ENCODE peak calls at places on chromosome 4, in six cellular contexts. One of them, this sample, is unnamed.

GRCh38 chr4:6962211-6963041 is 52.8 kb downstream of the TBC1D14 start:
- DNase-seq in upper lobe of left lung: no peak
- DNase-seq in stomach: peak; percentile 56
- DNase-seq in spleen: no peak
- DNase-seq in H1: no peak
- DNase-seq in transverse colon: no peak
- DNase-seq in this sample: no peak

GRCh38 chr4:174869334-174869733 is 40.3 kb upstream of the GLRA3 start:
- DNase-seq in H1: no peak
- DNase-seq in stomach: no peak
- DNase-seq in spleen: no peak
- DNase-seq in transverse colon: no peak
- DNase-seq in upper lobe of left lung: no peak
- DNase-seq in this sample: no peak

GRCh38 chr4:181677621-181678020 is 565.6 kb upstream of the TENM3 start:
- DNase-seq in stomach: no peak
- DNase-seq in H1: no peak
- DNase-seq in transverse colon: no peak
- DNase-seq in upper lobe of left lung: no peak
- DNase-seq in spleen: no peak
- DNase-seq in this sample: no peak

GRCh38 chr4:8217246-8217511 is 18.1 kb downstream of the SH3TC1 start:
- DNase-seq in H1: no peak
- DNase-seq in upper lobe of left lung: no peak
- DNase-seq in transverse colon: no peak
- DNase-seq in stomach: no peak
- DNase-seq in spleen: no peak
- DNase-seq in this sample: no peak

GRCh38 chr4:82705881-82706280 is 92.7 kb downstream of the SCD5 start:
- DNase-seq in transverse colon: no peak
- DNase-seq in spleen: no peak
- DNase-seq in upper lobe of left lung: no peak
- DNase-seq in stomach: no peak
- DNase-seq in H1: no peak
- DNase-seq in this sample: no peak

GRCh38 chr4:21879187-21879586 is 69.4 kb downstream of the KCNIP4 start:
- DNase-seq in stomach: no peak
- DNase-seq in transverse colon: no peak
- DNase-seq in H1: peak; percentile 33
- DNase-seq in spleen: no peak
- DNase-seq in upper lobe of left lung: no peak
- DNase-seq in this sample: no peak

GRCh38 chr4:4763815-4764202 is 95.7 kb upstream of the MSX1 start:
- DNase-seq in transverse colon: no peak
- DNase-seq in upper lobe of left lung: no peak
- DNase-seq in spleen: no peak
- DNase-seq in stomach: no peak
- DNase-seq in H1: no peak
- DNase-seq in this sample: no peak

GRCh38 chr4:174279433-174279832 is 4.0 kb downstream of the FBXO8 start:
- DNase-seq in upper lobe of left lung: no peak
- DNase-seq in transverse colon: no peak
- DNase-seq in spleen: no peak
- DNase-seq in H1: no peak
- DNase-seq in stomach: no peak
- DNase-seq in this sample: no peak

GRCh38 chr4:86220137-86220536 is 139.7 kb downstream of the MAPK10 start:
- DNase-seq in transverse colon: no peak
- DNase-seq in stomach: no peak
- DNase-seq in H1: no peak
- DNase-seq in spleen: no peak
- DNase-seq in upper lobe of left lung: no peak
- DNase-seq in this sample: no peak

DNA sequence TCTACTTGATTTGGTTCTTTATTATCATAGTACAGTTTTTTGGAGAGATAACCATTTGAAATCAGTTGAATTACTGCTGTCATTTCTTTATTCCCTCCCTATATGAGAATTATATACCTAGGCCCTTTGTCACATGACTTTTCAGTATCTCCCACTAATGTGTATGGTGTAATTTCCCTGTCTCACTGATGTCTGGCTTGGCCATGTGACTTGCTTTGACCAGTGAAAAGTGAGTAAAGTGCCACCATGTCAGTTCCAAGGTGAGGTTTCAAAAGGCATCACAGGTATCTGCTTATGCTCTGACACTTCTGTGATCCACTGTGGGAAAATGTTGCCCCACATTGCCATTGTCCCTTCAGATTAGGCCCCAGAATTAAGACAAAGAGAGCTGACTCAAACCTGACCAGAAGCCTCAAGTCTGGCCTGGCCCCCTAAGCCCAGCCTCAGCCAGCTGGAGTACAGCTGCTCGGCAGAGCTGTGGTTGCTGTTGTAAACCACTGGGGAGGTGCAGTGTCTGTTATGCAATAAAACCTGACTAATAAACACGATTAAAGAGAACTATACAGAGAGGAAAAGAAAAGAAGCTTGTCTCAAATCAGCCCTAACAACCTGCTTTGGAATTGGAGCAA is 27.5 kb downstream of the SETD7 start:
- DNase-seq in stomach: peak; percentile 45
- DNase-seq in spleen: no peak
- DNase-seq in H1: no peak
- DNase-seq in transverse colon: peak; percentile 62
- DNase-seq in upper lobe of left lung: peak; percentile 32
- DNase-seq in this sample: no peak
- TF ChIP-seq POLR2AphosphoS5 in stomach: peak; percentile 48
- TF ChIP-seq POLR2AphosphoS5 in spleen: no peak
- TF ChIP-seq POLR2AphosphoS5 in H1: no peak
- TF ChIP-seq POLR2AphosphoS5 in transverse colon: peak; percentile 80
- TF ChIP-seq POLR2AphosphoS5 in upper lobe of left lung: peak; percentile 49
- TF ChIP-seq POLR2AphosphoS5 in this sample: no peak

GRCh38 chr4:1170156-1170804 is 2.1 kb downstream of the SPON2 start:
- DNase-seq in spleen: peak; percentile 74
- DNase-seq in upper lobe of left lung: no peak
- DNase-seq in transverse colon: no peak
- DNase-seq in H1: no peak
- DNase-seq in stomach: no peak
- DNase-seq in this sample: no peak

GRCh38 chr4:1172971-1173757 is 781 bp upstream of the SPON2 start:
- DNase-seq in upper lobe of left lung: no peak
- DNase-seq in H1: no peak
- DNase-seq in transverse colon: no peak
- DNase-seq in stomach: no peak
- DNase-seq in spleen: no peak
- DNase-seq in this sample: peak; percentile 74

GRCh38 chr4:1171306-1172227 is 816 bp downstream of the SPON2 start:
- DNase-seq in transverse colon: peak; percentile 50
- DNase-seq in spleen: peak; percentile 88
- DNase-seq in upper lobe of left lung: peak; percentile 90
- DNase-seq in H1: no peak
- DNase-seq in stomach: no peak
- DNase-seq in this sample: no peak

GRCh38 chr4:1170805-1171305 is 1.5 kb downstream of the SPON2 start:
- DNase-seq in H1: no peak
- DNase-seq in stomach: no peak
- DNase-seq in spleen: peak; percentile 77
- DNase-seq in upper lobe of left lung: no peak
- DNase-seq in transverse colon: no peak
- DNase-seq in this sample: peak; percentile 71

GRCh38 chr4:1172228-1172851 is at the start of gene SPON2:
- DNase-seq in H1: no peak
- DNase-seq in spleen: peak; percentile 81
- DNase-seq in transverse colon: no peak
- DNase-seq in stomach: no peak
- DNase-seq in upper lobe of left lung: peak; percentile 91
- DNase-seq in this sample: no peak
- TF ChIP-seq POLR2A in H1: no peak
- TF ChIP-seq POLR2A in spleen: no peak
- TF ChIP-seq POLR2A in transverse colon: peak; percentile 34
- TF ChIP-seq POLR2A in stomach: no peak
- TF ChIP-seq POLR2A in upper lobe of left lung: peak; percentile 17
- TF ChIP-seq POLR2A in this sample: no peak

DNA sequence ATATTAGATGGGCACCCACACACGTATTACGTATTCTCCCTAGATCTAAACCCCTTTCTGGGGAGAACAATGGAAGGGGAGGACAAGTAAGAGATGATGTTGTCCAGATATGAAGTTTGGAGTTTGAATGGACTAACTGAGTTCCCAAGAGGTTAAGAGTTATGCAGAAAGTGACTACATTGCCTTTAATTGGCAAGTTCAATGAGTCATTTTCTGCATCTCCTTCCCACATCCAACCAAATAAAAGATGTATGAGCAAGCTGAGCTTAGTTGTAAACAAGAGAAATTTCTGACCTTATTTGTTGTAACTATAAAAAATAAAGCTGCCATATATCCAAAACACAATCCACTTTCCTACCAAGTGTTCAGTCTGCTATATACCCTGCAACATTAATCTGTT is 50.5 kb downstream of the TIGD2 start:
- DNase-seq in stomach: no peak
- DNase-seq in upper lobe of left lung: no peak
- DNase-seq in spleen: no peak
- DNase-seq in transverse colon: no peak
- DNase-seq in H1: no peak
- DNase-seq in this sample: no peak
- TF ChIP-seq POLR2AphosphoS5 in stomach: no peak
- TF ChIP-seq POLR2AphosphoS5 in upper lobe of left lung: no peak
- TF ChIP-seq POLR2AphosphoS5 in spleen: no peak
- TF ChIP-seq POLR2AphosphoS5 in transverse colon: no peak
- TF ChIP-seq POLR2AphosphoS5 in H1: no peak
- TF ChIP-seq POLR2AphosphoS5 in this sample: no peak

GRCh38 chr4:140372607-140373327 is 679 bp upstream of the SCOC start:
- DNase-seq in spleen: no peak
- DNase-seq in upper lobe of left lung: no peak
- DNase-seq in stomach: no peak
- DNase-seq in transverse colon: peak; percentile 22
- DNase-seq in H1: no peak
- DNase-seq in this sample: no peak

GRCh38 chr4:140374130-140374477 is 658 bp downstream of the SCOC start:
- DNase-seq in upper lobe of left lung: no peak
- DNase-seq in H1: no peak
- DNase-seq in transverse colon: no peak
- DNase-seq in stomach: no peak
- DNase-seq in spleen: no peak
- DNase-seq in this sample: no peak

GRCh38 chr4:140368686-140369085 is 4.8 kb upstream of the SCOC start:
- DNase-seq in upper lobe of left lung: no peak
- DNase-seq in spleen: no peak
- DNase-seq in transverse colon: no peak
- DNase-seq in H1: no peak
- DNase-seq in stomach: no peak
- DNase-seq in this sample: no peak

GRCh38 chr4:140367738-140368137 is 5.7 kb upstream of the SCOC start:
- DNase-seq in stomach: no peak
- DNase-seq in H1: no peak
- DNase-seq in transverse colon: no peak
- DNase-seq in spleen: no peak
- DNase-seq in upper lobe of left lung: no peak
- DNase-seq in this sample: no peak

DNA sequence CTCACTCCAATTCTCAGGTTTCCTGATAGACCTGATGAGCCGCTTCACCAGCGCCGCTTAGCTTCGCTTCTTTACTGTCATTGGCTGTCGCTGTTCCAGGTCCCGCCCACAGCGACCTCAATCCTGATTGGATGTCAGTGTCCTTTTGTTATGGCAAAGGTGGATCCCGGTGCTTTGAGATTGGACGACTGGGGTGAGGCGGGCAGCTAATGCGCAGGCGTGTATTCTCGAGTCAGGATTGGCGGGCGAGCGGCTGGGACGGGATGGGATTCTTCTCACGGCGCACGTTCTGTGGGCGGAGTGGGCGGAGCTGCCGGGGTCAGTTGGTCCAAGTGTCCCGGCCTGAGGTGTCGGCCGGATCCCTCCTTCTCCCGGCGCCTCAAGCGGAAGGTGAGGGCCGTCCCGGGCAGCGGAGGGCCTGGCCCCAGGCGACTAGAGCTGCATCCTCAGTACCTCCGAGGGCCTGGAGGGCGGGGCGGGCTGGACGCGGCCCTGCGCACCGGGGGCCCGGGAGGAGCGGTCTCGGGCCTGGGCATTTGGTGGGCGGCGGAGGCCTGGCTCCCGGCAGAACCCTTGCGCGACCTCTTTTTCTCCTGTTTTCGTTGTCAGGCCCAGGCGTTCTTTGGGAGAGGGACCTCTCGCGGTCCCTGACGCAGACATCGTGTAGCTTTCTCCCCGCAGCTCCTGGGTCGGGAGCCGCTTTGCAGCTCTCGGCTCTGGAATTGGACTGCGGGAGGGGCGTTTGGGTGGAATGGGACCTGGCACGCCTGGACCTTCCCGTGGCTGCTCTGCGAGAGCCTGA is at the start of gene SCOC:
- DNase-seq in spleen: peak; percentile 99
- DNase-seq in upper lobe of left lung: peak; percentile 97
- DNase-seq in H1: peak; percentile 99
- DNase-seq in transverse colon: peak; percentile 99
- DNase-seq in stomach: peak; percentile 99
- DNase-seq in this sample: peak; percentile 100
- TF ChIP-seq POLR2A in spleen: no peak
- TF ChIP-seq POLR2A in upper lobe of left lung: peak; percentile 74
- TF ChIP-seq POLR2A in H1: no peak
- TF ChIP-seq POLR2A in transverse colon: peak; percentile 72
- TF ChIP-seq POLR2A in stomach: no peak
- TF ChIP-seq POLR2A in this sample: peak; percentile 27

DNA sequence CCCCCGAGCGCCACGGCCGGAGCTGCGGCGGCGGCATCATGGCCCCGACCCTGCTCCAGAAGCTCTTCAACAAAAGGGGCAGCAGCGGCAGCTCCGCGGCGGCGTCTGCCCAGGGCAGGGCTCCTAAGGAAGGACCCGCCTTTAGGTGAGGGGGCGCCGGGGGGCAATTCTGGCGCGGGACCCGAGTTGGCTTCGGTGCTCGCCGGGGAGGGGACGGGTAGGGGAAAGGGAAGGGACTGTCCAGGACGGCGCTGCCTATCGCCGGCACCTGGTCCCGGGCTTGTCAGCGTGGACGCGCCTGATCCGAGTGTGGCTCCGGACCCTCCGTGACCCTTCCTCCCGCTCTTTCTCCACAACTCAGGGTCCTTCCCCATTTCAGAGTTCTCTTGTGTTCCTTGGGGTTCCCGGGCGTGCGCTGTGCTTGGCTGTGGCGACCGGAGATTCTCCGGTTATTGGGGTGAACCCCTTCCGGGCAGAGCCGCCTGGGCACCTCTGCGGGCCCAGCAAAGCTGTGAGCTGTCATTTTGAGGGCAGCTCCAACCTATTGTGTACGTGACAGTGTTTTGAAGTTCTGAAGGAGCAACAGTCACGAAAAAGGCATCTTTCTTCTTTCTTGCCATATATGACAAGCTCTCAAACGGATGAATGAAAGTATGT is 477 bp downstream of the FNIP2 start:
- DNase-seq in stomach: peak; percentile 29
- DNase-seq in upper lobe of left lung: peak; percentile 91
- DNase-seq in H1: no peak
- DNase-seq in transverse colon: peak; percentile 37
- DNase-seq in spleen: peak; percentile 88
- DNase-seq in this sample: peak; percentile 75
- TF ChIP-seq POLR2AphosphoS5 in stomach: no peak
- TF ChIP-seq POLR2AphosphoS5 in upper lobe of left lung: no peak
- TF ChIP-seq POLR2AphosphoS5 in H1: no peak
- TF ChIP-seq POLR2AphosphoS5 in transverse colon: no peak
- TF ChIP-seq POLR2AphosphoS5 in spleen: no peak
- TF ChIP-seq POLR2AphosphoS5 in this sample: no peak